ENCODE peak calls at places on chromosome 17, in five cellular contexts. Y is A549, A is GM12878, T is K562, K is HepG2. E is an unnamed sample.

GRCh38 chr17:57999496-58000017 is 7.5 kb downstream of the SRSF1 start:
- DNase-seq in Y (peak; percentile 81), T (peak; percentile 43), A (peak; percentile 55), K (peak; percentile 76), E (peak; percentile 80)

GRCh38 chr17:39699818-39700147 is at the start of gene ERBB2:
- DNase-seq in Y (peak; percentile 92), A (no peak), K (peak; percentile 64), T (no peak), E (peak; percentile 57)

GRCh38 chr17:29867643-29868181 is 62.3 kb downstream of the SSH2 start:
- DNase-seq in Y (no peak), K (no peak), A (no peak), T (no peak), E (peak; percentile 40)

GRCh38 chr17:49213803-49214202 is 3.3 kb downstream of the ABI3 start:
- DNase-seq in K (no peak), T (no peak), Y (no peak), A (no peak), E (no peak)

GRCh38 chr17:77327566-77328463 is 187.0 kb downstream of the SEC14L1 start:
- DNase-seq in K (no peak), T (no peak), A (no peak), Y (no peak), E (no peak)

GRCh38 chr17:36144014-36144413 is 32.4 kb downstream of the TBC1D3B start:
- DNase-seq in T (no peak), Y (no peak), A (no peak), K (no peak), E (no peak)

GRCh38 chr17:73155410-73156165 is 9.2 kb upstream of the SSTR2 start:
- DNase-seq in Y (no peak), T (no peak), K (no peak), A (no peak), E (no peak)

GRCh38 chr17:27544350-27545131 is 86.4 kb upstream of the LGALS9 start:
- DNase-seq in T (peak; percentile 86), A (peak; percentile 96), Y (no peak), K (no peak), E (no peak)

GRCh38 chr17:5943232-5943631 is 126.9 kb upstream of the WSCD1 start:
- DNase-seq in K (no peak), Y (no peak), T (peak; percentile 31), A (no peak), E (no peak)

GRCh38 chr17:1933875-1934715 is 91.0 kb downstream of the RTN4RL1 start:
- DNase-seq in T (no peak), A (no peak), K (no peak), Y (no peak), E (no peak)

GRCh38 chr17:12070561-12070960 is 49.9 kb downstream of the MAP2K4 start:
- DNase-seq in K (no peak), A (no peak), Y (no peak), T (no peak), E (no peak)

GRCh38 chr17:62681061-62681938 is 53.8 kb downstream of the MRC2 start:
- DNase-seq in Y (no peak), T (peak; percentile 96), A (no peak), K (no peak), E (no peak)

GRCh38 chr17:41717408-41718286 is 5.5 kb downstream of the GAST start:
- DNase-seq in Y (peak; percentile 70), A (no peak), T (no peak), K (no peak), E (peak; percentile 18)

GRCh38 chr17:78315355-78316114 is 44.3 kb downstream of the SOCS3 start:
- DNase-seq in K (peak; percentile 45), Y (peak; percentile 94), T (peak; percentile 86), A (peak; percentile 33), E (peak; percentile 76)

GRCh38 chr17:39538875-39539274 is 68.8 kb downstream of the NEUROD2 start:
- DNase-seq in A (no peak), K (no peak), T (no peak), Y (no peak), E (no peak)

GRCh38 chr17:19897108-19897854 is 29.5 kb upstream of the ULK2 start:
- DNase-seq in T (no peak), Y (peak; percentile 28), K (no peak), A (no peak), E (no peak)

GRCh38 chr17:79809530-79810137 is 12.8 kb upstream of the CBX8 start:
- DNase-seq in T (no peak), Y (no peak), A (no peak), K (no peak), E (no peak)

GRCh38 chr17:81863123-81863675 is 2.9 kb upstream of the P4HB start:
- DNase-seq in A (no peak), K (no peak), T (no peak), Y (no peak), E (no peak)
- H3K4me1 ChIP-seq in A (peaks cover 23% of the 10 kb centered on the region), K (peaks cover 77% of the 10 kb centered on the region), T (peaks cover 29% of the 10 kb centered on the region), Y (peaks cover 54% of the 10 kb centered on the region), E (peaks cover 14% of the 10 kb centered on the region)

GRCh38 chr17:4789951-4790704 is 1.4 kb downstream of the GLTPD2 start:
- DNase-seq in K (peak; percentile 69), Y (peak; percentile 94), T (peak; percentile 91), A (no peak), E (peak; percentile 88)

GRCh38 chr17:4788159-4788806 is 481 bp upstream of the GLTPD2 start:
- DNase-seq in A (no peak), K (no peak), T (no peak), Y (no peak), E (no peak)

GRCh38 chr17:4789701-4789950 is 862 bp downstream of the GLTPD2 start:
- DNase-seq in T (no peak), Y (no peak), K (no peak), A (no peak), E (no peak)

GRCh38 chr17:4790705-4791088 is 1.9 kb downstream of the GLTPD2 start:
- DNase-seq in Y (no peak), T (no peak), A (no peak), K (no peak), E (no peak)

GRCh38 chr17:4788807-4789700 is at the start of gene GLTPD2:
- DNase-seq in K (peak; percentile 82), T (no peak), A (no peak), Y (no peak), E (no peak)
- TF ChIP-seq MYC in K (no peak), T (no peak), A (no peak), Y (no peak), E (no peak)

DNA sequence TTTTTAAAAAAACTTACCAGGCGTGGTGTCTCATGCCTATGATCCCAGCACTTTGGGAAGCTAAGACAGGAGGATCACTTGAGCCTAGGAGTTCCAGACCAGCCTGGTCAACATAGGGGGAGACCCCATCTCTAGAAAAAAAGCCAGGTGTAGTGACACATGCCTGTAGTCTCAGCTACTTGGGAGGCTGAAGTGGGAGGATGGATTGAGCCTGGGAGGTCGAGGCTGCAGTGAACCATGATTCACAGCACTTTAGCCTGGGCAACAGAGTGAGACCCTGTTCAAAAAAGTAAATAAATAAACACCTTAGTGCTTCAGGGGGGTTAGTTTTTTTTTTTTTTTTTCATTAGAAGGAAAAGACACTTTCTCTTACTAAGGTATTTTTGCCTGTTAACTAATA is 58.9 kb upstream of the LRRC37A3 start:
- DNase-seq in Y (no peak), T (no peak), A (no peak), K (no peak), E (no peak)
- H3K4me1 ChIP-seq in Y (peaks cover 22% of the 10 kb centered on the region), T (peaks cover 18% of the 10 kb centered on the region), A (peaks cover 23% of the 10 kb centered on the region), K (peaks cover 28% of the 10 kb centered on the region), E (peaks cover 17% of the 10 kb centered on the region)

GRCh38 chr17:8318536-8318935 is 8.5 kb downstream of the ARHGEF15 start:
- DNase-seq in A (no peak), K (no peak), Y (no peak), T (no peak), E (no peak)
- TF ChIP-seq MYC in A (no peak), K (no peak), Y (no peak), T (no peak), E (no peak)